ENCODE peak calls at places on chromosome 3, in nine cellular contexts. One of them, this sample, is unnamed.

GRCh38 chr3:111210866-111211564 is 139.4 kb downstream of the NECTIN3 start:
- DNase-seq in pancreas: no peak
- DNase-seq in coronary artery: no peak
- DNase-seq in fibroblast of pulmonary artery: no peak
- DNase-seq in GM23248: no peak
- DNase-seq in thoracic aorta: no peak
- DNase-seq in uterus: no peak
- DNase-seq in brain microvascular endothelial cell: no peak
- DNase-seq in MM.1S: no peak
- DNase-seq in this sample: no peak

GRCh38 chr3:124985358-124985757 is 50.8 kb upstream of the MUC13 start:
- DNase-seq in brain microvascular endothelial cell: peak
- DNase-seq in MM.1S: no peak
- DNase-seq in uterus: no peak
- DNase-seq in GM23248: peak
- DNase-seq in fibroblast of pulmonary artery: peak
- DNase-seq in thoracic aorta: no peak
- DNase-seq in coronary artery: no peak
- DNase-seq in pancreas: no peak
- DNase-seq in this sample: no peak

GRCh38 chr3:8891328-8891727 is 71.9 kb downstream of the RAD18 start:
- DNase-seq in fibroblast of pulmonary artery: no peak
- DNase-seq in thoracic aorta: no peak
- DNase-seq in uterus: no peak
- DNase-seq in GM23248: no peak
- DNase-seq in pancreas: no peak
- DNase-seq in coronary artery: no peak
- DNase-seq in MM.1S: no peak
- DNase-seq in brain microvascular endothelial cell: no peak
- DNase-seq in this sample: no peak

GRCh38 chr3:191502583-191502982 is 41.6 kb downstream of the PYDC2 start:
- DNase-seq in coronary artery: no peak
- DNase-seq in MM.1S: no peak
- DNase-seq in pancreas: no peak
- DNase-seq in brain microvascular endothelial cell: no peak
- DNase-seq in fibroblast of pulmonary artery: no peak
- DNase-seq in uterus: no peak
- DNase-seq in GM23248: no peak
- DNase-seq in thoracic aorta: no peak
- DNase-seq in this sample: no peak

GRCh38 chr3:15205934-15206661 is at the start of gene CAPN7:
- DNase-seq in thoracic aorta: peak
- DNase-seq in fibroblast of pulmonary artery: peak
- DNase-seq in MM.1S: peak
- DNase-seq in pancreas: peak
- DNase-seq in coronary artery: peak
- DNase-seq in GM23248: peak
- DNase-seq in brain microvascular endothelial cell: peak
- DNase-seq in uterus: peak
- DNase-seq in this sample: peak

GRCh38 chr3:12559520-12559919 is 2.6 kb downstream of the MKRN2 start:
- DNase-seq in uterus: no peak
- DNase-seq in brain microvascular endothelial cell: no peak
- DNase-seq in fibroblast of pulmonary artery: no peak
- DNase-seq in GM23248: no peak
- DNase-seq in coronary artery: no peak
- DNase-seq in pancreas: no peak
- DNase-seq in MM.1S: no peak
- DNase-seq in thoracic aorta: no peak
- DNase-seq in this sample: no peak

GRCh38 chr3:23324745-23325144 is 121.6 kb downstream of the UBE2E2 start:
- DNase-seq in coronary artery: no peak
- DNase-seq in GM23248: peak
- DNase-seq in fibroblast of pulmonary artery: peak
- DNase-seq in brain microvascular endothelial cell: peak
- DNase-seq in MM.1S: peak
- DNase-seq in thoracic aorta: no peak
- DNase-seq in pancreas: no peak
- DNase-seq in uterus: no peak
- DNase-seq in this sample: no peak

GRCh38 chr3:30628931-30629590 is 22.7 kb downstream of the TGFBR2 start:
- DNase-seq in fibroblast of pulmonary artery: peak
- DNase-seq in MM.1S: no peak
- DNase-seq in brain microvascular endothelial cell: no peak
- DNase-seq in uterus: no peak
- DNase-seq in GM23248: no peak
- DNase-seq in pancreas: no peak
- DNase-seq in thoracic aorta: no peak
- DNase-seq in coronary artery: no peak
- DNase-seq in this sample: peak

GRCh38 chr3:78707094-78707493 is 1060.7 kb downstream of the ROBO1 start:
- DNase-seq in pancreas: no peak
- DNase-seq in coronary artery: no peak
- DNase-seq in thoracic aorta: no peak
- DNase-seq in brain microvascular endothelial cell: no peak
- DNase-seq in MM.1S: no peak
- DNase-seq in fibroblast of pulmonary artery: no peak
- DNase-seq in uterus: no peak
- DNase-seq in GM23248: no peak
- DNase-seq in this sample: no peak

GRCh38 chr3:169668081-169668956 is 4.8 kb upstream of the MECOM start:
- DNase-seq in coronary artery: no peak
- DNase-seq in MM.1S: peak
- DNase-seq in brain microvascular endothelial cell: no peak
- DNase-seq in GM23248: peak
- DNase-seq in pancreas: peak
- DNase-seq in fibroblast of pulmonary artery: peak
- DNase-seq in uterus: no peak
- DNase-seq in thoracic aorta: no peak
- DNase-seq in this sample: no peak

GRCh38 chr3:61956236-61956635 is 394.9 kb downstream of the PTPRG start:
- DNase-seq in uterus: no peak
- DNase-seq in brain microvascular endothelial cell: no peak
- DNase-seq in pancreas: no peak
- DNase-seq in GM23248: peak
- DNase-seq in MM.1S: no peak
- DNase-seq in thoracic aorta: no peak
- DNase-seq in fibroblast of pulmonary artery: peak
- DNase-seq in coronary artery: no peak
- DNase-seq in this sample: no peak

GRCh38 chr3:10339376-10339955 is 18.6 kb upstream of the SEC13 start:
- DNase-seq in pancreas: no peak
- DNase-seq in thoracic aorta: no peak
- DNase-seq in fibroblast of pulmonary artery: no peak
- DNase-seq in GM23248: no peak
- DNase-seq in uterus: no peak
- DNase-seq in MM.1S: no peak
- DNase-seq in coronary artery: no peak
- DNase-seq in brain microvascular endothelial cell: no peak
- DNase-seq in this sample: no peak

GRCh38 chr3:109643590-109643989 is 306.2 kb upstream of the DPPA4 start:
- DNase-seq in pancreas: no peak
- DNase-seq in thoracic aorta: no peak
- DNase-seq in fibroblast of pulmonary artery: peak
- DNase-seq in MM.1S: no peak
- DNase-seq in uterus: no peak
- DNase-seq in brain microvascular endothelial cell: peak
- DNase-seq in GM23248: peak
- DNase-seq in coronary artery: no peak
- DNase-seq in this sample: peak

GRCh38 chr3:61239871-61240270 is 11.4 kb downstream of the FHIT start:
- DNase-seq in pancreas: no peak
- DNase-seq in thoracic aorta: no peak
- DNase-seq in MM.1S: no peak
- DNase-seq in uterus: no peak
- DNase-seq in brain microvascular endothelial cell: no peak
- DNase-seq in GM23248: no peak
- DNase-seq in fibroblast of pulmonary artery: peak
- DNase-seq in coronary artery: no peak
- DNase-seq in this sample: peak

GRCh38 chr3:127801914-127802313 is 20.4 kb downstream of the MGLL start:
- DNase-seq in coronary artery: no peak
- DNase-seq in fibroblast of pulmonary artery: no peak
- DNase-seq in GM23248: no peak
- DNase-seq in pancreas: no peak
- DNase-seq in uterus: no peak
- DNase-seq in thoracic aorta: no peak
- DNase-seq in MM.1S: no peak
- DNase-seq in brain microvascular endothelial cell: no peak
- DNase-seq in this sample: no peak

GRCh38 chr3:38634133-38634532 is 15.4 kb downstream of the SCN5A start:
- DNase-seq in uterus: no peak
- DNase-seq in pancreas: no peak
- DNase-seq in coronary artery: no peak
- DNase-seq in thoracic aorta: no peak
- DNase-seq in fibroblast of pulmonary artery: no peak
- DNase-seq in brain microvascular endothelial cell: peak
- DNase-seq in MM.1S: peak
- DNase-seq in GM23248: peak
- DNase-seq in this sample: no peak

GRCh38 chr3:172181936-172182708 is 142.7 kb downstream of the FNDC3B start:
- DNase-seq in GM23248: peak
- DNase-seq in fibroblast of pulmonary artery: peak
- DNase-seq in uterus: no peak
- DNase-seq in pancreas: no peak
- DNase-seq in MM.1S: no peak
- DNase-seq in thoracic aorta: no peak
- DNase-seq in coronary artery: no peak
- DNase-seq in brain microvascular endothelial cell: peak
- DNase-seq in this sample: no peak

GRCh38 chr3:58034738-58035511 is 26.7 kb downstream of the FLNB start:
- DNase-seq in pancreas: no peak
- DNase-seq in uterus: no peak
- DNase-seq in fibroblast of pulmonary artery: no peak
- DNase-seq in thoracic aorta: no peak
- DNase-seq in coronary artery: no peak
- DNase-seq in MM.1S: peak
- DNase-seq in GM23248: no peak
- DNase-seq in brain microvascular endothelial cell: no peak
- DNase-seq in this sample: no peak

GRCh38 chr3:197023241-197023997 is 6.2 kb downstream of the MELTF start:
- DNase-seq in uterus: no peak
- DNase-seq in brain microvascular endothelial cell: no peak
- DNase-seq in coronary artery: no peak
- DNase-seq in MM.1S: peak
- DNase-seq in thoracic aorta: no peak
- DNase-seq in pancreas: no peak
- DNase-seq in fibroblast of pulmonary artery: no peak
- DNase-seq in GM23248: no peak
- DNase-seq in this sample: no peak
- H3K4me3 ChIP-seq in uterus: no peak
- H3K4me3 ChIP-seq in brain microvascular endothelial cell: no peak
- H3K4me3 ChIP-seq in coronary artery: no peak
- H3K4me3 ChIP-seq in MM.1S: peak
- H3K4me3 ChIP-seq in thoracic aorta: no peak
- H3K4me3 ChIP-seq in pancreas: no peak
- H3K4me3 ChIP-seq in fibroblast of pulmonary artery: no peak
- H3K4me3 ChIP-seq in GM23248: no peak
- H3K4me3 ChIP-seq in this sample: no peak

GRCh38 chr3:51709004-51709420 is 2.1 kb downstream of the GRM2 start:
- DNase-seq in GM23248: no peak
- DNase-seq in thoracic aorta: no peak
- DNase-seq in uterus: peak
- DNase-seq in pancreas: no peak
- DNase-seq in coronary artery: peak
- DNase-seq in brain microvascular endothelial cell: no peak
- DNase-seq in MM.1S: no peak
- DNase-seq in fibroblast of pulmonary artery: no peak
- DNase-seq in this sample: peak
- H3K4me3 ChIP-seq in GM23248: no peak
- H3K4me3 ChIP-seq in thoracic aorta: no peak
- H3K4me3 ChIP-seq in uterus: no peak
- H3K4me3 ChIP-seq in pancreas: no peak
- H3K4me3 ChIP-seq in coronary artery: no peak
- H3K4me3 ChIP-seq in brain microvascular endothelial cell: no peak
- H3K4me3 ChIP-seq in MM.1S: no peak
- H3K4me3 ChIP-seq in fibroblast of pulmonary artery: no peak
- H3K4me3 ChIP-seq in this sample: no peak

GRCh38 chr3:48555231-48555948 is 1.2 kb downstream of the PFKFB4 start:
- DNase-seq in uterus: no peak
- DNase-seq in pancreas: no peak
- DNase-seq in GM23248: no peak
- DNase-seq in thoracic aorta: no peak
- DNase-seq in MM.1S: no peak
- DNase-seq in brain microvascular endothelial cell: no peak
- DNase-seq in fibroblast of pulmonary artery: no peak
- DNase-seq in coronary artery: no peak
- DNase-seq in this sample: no peak
- H3K4me3 ChIP-seq in uterus: no peak
- H3K4me3 ChIP-seq in pancreas: peak
- H3K4me3 ChIP-seq in GM23248: peak
- H3K4me3 ChIP-seq in thoracic aorta: no peak
- H3K4me3 ChIP-seq in MM.1S: peak
- H3K4me3 ChIP-seq in brain microvascular endothelial cell: no peak
- H3K4me3 ChIP-seq in fibroblast of pulmonary artery: no peak
- H3K4me3 ChIP-seq in coronary artery: no peak
- H3K4me3 ChIP-seq in this sample: no peak

GRCh38 chr3:25128735-25129134 is 299.3 kb upstream of the RARB start:
- DNase-seq in brain microvascular endothelial cell: no peak
- DNase-seq in coronary artery: no peak
- DNase-seq in GM23248: no peak
- DNase-seq in pancreas: no peak
- DNase-seq in fibroblast of pulmonary artery: no peak
- DNase-seq in thoracic aorta: no peak
- DNase-seq in uterus: no peak
- DNase-seq in MM.1S: no peak
- DNase-seq in this sample: no peak
- H3K4me3 ChIP-seq in brain microvascular endothelial cell: no peak
- H3K4me3 ChIP-seq in coronary artery: no peak
- H3K4me3 ChIP-seq in GM23248: no peak
- H3K4me3 ChIP-seq in pancreas: no peak
- H3K4me3 ChIP-seq in fibroblast of pulmonary artery: no peak
- H3K4me3 ChIP-seq in thoracic aorta: no peak
- H3K4me3 ChIP-seq in uterus: no peak
- H3K4me3 ChIP-seq in MM.1S: no peak
- H3K4me3 ChIP-seq in this sample: no peak

GRCh38 chr3:56790016-56790950 is 11.5 kb downstream of the ARHGEF3 start:
- DNase-seq in GM23248: no peak
- DNase-seq in brain microvascular endothelial cell: no peak
- DNase-seq in pancreas: no peak
- DNase-seq in coronary artery: no peak
- DNase-seq in fibroblast of pulmonary artery: no peak
- DNase-seq in uterus: no peak
- DNase-seq in thoracic aorta: no peak
- DNase-seq in MM.1S: no peak
- DNase-seq in this sample: peak
- H3K4me3 ChIP-seq in GM23248: no peak
- H3K4me3 ChIP-seq in brain microvascular endothelial cell: no peak
- H3K4me3 ChIP-seq in pancreas: no peak
- H3K4me3 ChIP-seq in coronary artery: no peak
- H3K4me3 ChIP-seq in fibroblast of pulmonary artery: no peak
- H3K4me3 ChIP-seq in uterus: no peak
- H3K4me3 ChIP-seq in thoracic aorta: no peak
- H3K4me3 ChIP-seq in MM.1S: no peak
- H3K4me3 ChIP-seq in this sample: no peak

This sample was measured in adrenal gland.